ENCODE peak calls at places on chromosomes 5 and 9, in seven cellular contexts. One of them, this sample, is unnamed.

GRCh38 chr9:95910023-95910706 is 34.7 kb downstream of the ERCC6L2 start:
- DNase-seq in Peyer's patch: no peak
- DNase-seq in dorsolateral prefrontal cortex: no peak
- DNase-seq in kidney: no peak
- DNase-seq in stomach: no peak
- DNase-seq in adrenal gland: no peak
- DNase-seq in sigmoid colon: no peak
- DNase-seq in this sample: no peak

GRCh38 chr5:10735569-10736255 is 25.3 kb downstream of the DAP start:
- DNase-seq in Peyer's patch: no peak
- DNase-seq in dorsolateral prefrontal cortex: no peak
- DNase-seq in kidney: no peak
- DNase-seq in stomach: no peak
- DNase-seq in adrenal gland: no peak
- DNase-seq in sigmoid colon: no peak
- DNase-seq in this sample: no peak

GRCh38 chr5:152372875-152373274 is 32.2 kb downstream of the NMUR2 start:
- DNase-seq in Peyer's patch: no peak
- DNase-seq in dorsolateral prefrontal cortex: no peak
- DNase-seq in kidney: no peak
- DNase-seq in stomach: no peak
- DNase-seq in adrenal gland: no peak
- DNase-seq in sigmoid colon: no peak
- DNase-seq in this sample: no peak

GRCh38 chr5:117262607-117263131 is 688.0 kb upstream of the SEMA6A start:
- DNase-seq in Peyer's patch: no peak
- DNase-seq in dorsolateral prefrontal cortex: peak
- DNase-seq in kidney: no peak
- DNase-seq in stomach: no peak
- DNase-seq in adrenal gland: no peak
- DNase-seq in sigmoid colon: no peak
- DNase-seq in this sample: no peak

GRCh38 chr5:102627311-102627710 is 127.8 kb upstream of the PAM start:
- DNase-seq in Peyer's patch: no peak
- DNase-seq in dorsolateral prefrontal cortex: no peak
- DNase-seq in kidney: no peak
- DNase-seq in stomach: no peak
- DNase-seq in adrenal gland: no peak
- DNase-seq in sigmoid colon: no peak
- DNase-seq in this sample: no peak

GRCh38 chr5:38509185-38509584 is 47.3 kb downstream of the LIFR start:
- DNase-seq in Peyer's patch: no peak
- DNase-seq in dorsolateral prefrontal cortex: no peak
- DNase-seq in kidney: no peak
- DNase-seq in stomach: no peak
- DNase-seq in adrenal gland: no peak
- DNase-seq in sigmoid colon: no peak
- DNase-seq in this sample: no peak

GRCh38 chr5:151569132-151570046 is 21.7 kb downstream of the FAT2 start:
- DNase-seq in Peyer's patch: no peak
- DNase-seq in dorsolateral prefrontal cortex: no peak
- DNase-seq in kidney: no peak
- DNase-seq in stomach: no peak
- DNase-seq in adrenal gland: no peak
- DNase-seq in sigmoid colon: no peak
- DNase-seq in this sample: no peak

GRCh38 chr5:14557840-14558239 is 23.8 kb upstream of the OTULINL start:
- DNase-seq in Peyer's patch: no peak
- DNase-seq in dorsolateral prefrontal cortex: no peak
- DNase-seq in kidney: no peak
- DNase-seq in stomach: no peak
- DNase-seq in adrenal gland: no peak
- DNase-seq in sigmoid colon: no peak
- DNase-seq in this sample: peak

GRCh38 chr5:14925326-14925725 is 53.7 kb upstream of the ANKH start:
- DNase-seq in Peyer's patch: no peak
- DNase-seq in dorsolateral prefrontal cortex: no peak
- DNase-seq in kidney: no peak
- DNase-seq in stomach: no peak
- DNase-seq in adrenal gland: no peak
- DNase-seq in sigmoid colon: no peak
- DNase-seq in this sample: no peak

GRCh38 chr5:173645897-173646574 is 29.6 kb upstream of the BOD1 start:
- DNase-seq in Peyer's patch: no peak
- DNase-seq in dorsolateral prefrontal cortex: no peak
- DNase-seq in kidney: peak
- DNase-seq in stomach: no peak
- DNase-seq in adrenal gland: no peak
- DNase-seq in sigmoid colon: no peak
- DNase-seq in this sample: no peak

GRCh38 chr9:86807577-86807976 is 139.7 kb downstream of the GAS1 start:
- DNase-seq in Peyer's patch: no peak
- DNase-seq in dorsolateral prefrontal cortex: peak
- DNase-seq in kidney: no peak
- DNase-seq in stomach: no peak
- DNase-seq in adrenal gland: no peak
- DNase-seq in sigmoid colon: peak
- DNase-seq in this sample: no peak

GRCh38 chr5:14447958-14448881 is 133.4 kb upstream of the OTULINL start:
- DNase-seq in Peyer's patch: no peak
- DNase-seq in dorsolateral prefrontal cortex: no peak
- DNase-seq in kidney: peak
- DNase-seq in stomach: no peak
- DNase-seq in adrenal gland: peak
- DNase-seq in sigmoid colon: no peak
- DNase-seq in this sample: no peak

GRCh38 chr5:10297646-10298204 is 10.0 kb downstream of the CMBL start:
- DNase-seq in Peyer's patch: no peak
- DNase-seq in dorsolateral prefrontal cortex: no peak
- DNase-seq in kidney: no peak
- DNase-seq in stomach: no peak
- DNase-seq in adrenal gland: no peak
- DNase-seq in sigmoid colon: no peak
- DNase-seq in this sample: no peak

GRCh38 chr9:98789765-98790600 is 6.4 kb downstream of the ANKS6 start:
- DNase-seq in Peyer's patch: no peak
- DNase-seq in dorsolateral prefrontal cortex: no peak
- DNase-seq in kidney: no peak
- DNase-seq in stomach: no peak
- DNase-seq in adrenal gland: no peak
- DNase-seq in sigmoid colon: no peak
- DNase-seq in this sample: no peak

GRCh38 chr5:145847499-145848497 is 12.7 kb upstream of the PRELID2 start:
- DNase-seq in Peyer's patch: no peak
- DNase-seq in dorsolateral prefrontal cortex: no peak
- DNase-seq in kidney: no peak
- DNase-seq in stomach: no peak
- DNase-seq in adrenal gland: no peak
- DNase-seq in sigmoid colon: no peak
- DNase-seq in this sample: peak

GRCh38 chr5:110040178-110040577 is 350.5 kb downstream of the MAN2A1 start:
- DNase-seq in Peyer's patch: no peak
- DNase-seq in dorsolateral prefrontal cortex: no peak
- DNase-seq in kidney: no peak
- DNase-seq in stomach: no peak
- DNase-seq in adrenal gland: no peak
- DNase-seq in sigmoid colon: no peak
- DNase-seq in this sample: peak

GRCh38 chr9:115359011-115359780 is 241.2 kb upstream of the TNC start:
- DNase-seq in Peyer's patch: no peak
- DNase-seq in dorsolateral prefrontal cortex: no peak
- DNase-seq in kidney: no peak
- DNase-seq in stomach: no peak
- DNase-seq in adrenal gland: no peak
- DNase-seq in sigmoid colon: no peak
- DNase-seq in this sample: peak

DNA sequence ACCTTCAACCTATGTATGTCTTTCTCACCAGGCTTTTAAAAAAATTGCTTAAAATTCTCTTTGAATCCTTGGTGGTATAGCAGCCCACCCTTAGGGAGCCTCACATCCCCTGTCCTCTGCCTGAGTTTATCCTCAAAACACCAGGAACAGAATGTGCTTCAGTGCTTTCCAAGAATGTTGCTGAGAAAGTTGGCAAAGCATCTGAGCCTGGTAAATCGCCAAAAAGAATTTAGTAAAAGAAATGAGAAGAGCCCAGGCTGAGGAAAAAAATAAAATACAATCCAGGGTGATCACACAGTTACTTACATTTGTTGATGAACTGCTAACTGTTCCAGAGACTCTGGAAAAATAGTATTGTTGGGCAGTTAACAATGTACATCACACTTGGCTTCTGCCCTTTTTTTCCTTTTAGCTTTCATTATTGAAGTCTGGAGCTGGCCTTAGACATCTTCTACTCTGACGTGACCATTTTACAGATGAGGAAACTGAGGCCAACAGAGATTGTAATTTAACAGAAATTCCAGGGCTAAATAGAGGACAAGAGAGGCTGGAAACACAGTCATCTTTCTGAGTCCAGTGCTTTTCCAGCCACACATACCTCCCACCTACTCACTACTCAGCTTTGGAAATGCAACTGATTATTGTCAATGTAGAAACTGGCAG is 86.5 kb upstream of the ALDH1A1 start:
- DNase-seq in Peyer's patch: no peak
- DNase-seq in dorsolateral prefrontal cortex: no peak
- DNase-seq in kidney: no peak
- DNase-seq in stomach: no peak
- DNase-seq in adrenal gland: peak
- DNase-seq in sigmoid colon: peak
- DNase-seq in this sample: no peak
- H3K27ac ChIP-seq in Peyer's patch: peak
- H3K27ac ChIP-seq in dorsolateral prefrontal cortex: no peak
- H3K27ac ChIP-seq in kidney: peak
- H3K27ac ChIP-seq in stomach: peak
- H3K27ac ChIP-seq in adrenal gland: no peak
- H3K27ac ChIP-seq in sigmoid colon: peak
- H3K27ac ChIP-seq in this sample: no peak

GRCh38 chr5:168844566-168845296 is 265.6 kb upstream of the PANK3 start:
- DNase-seq in Peyer's patch: no peak
- DNase-seq in dorsolateral prefrontal cortex: no peak
- DNase-seq in kidney: no peak
- DNase-seq in stomach: no peak
- DNase-seq in adrenal gland: no peak
- DNase-seq in sigmoid colon: no peak
- DNase-seq in this sample: no peak
- H3K27ac ChIP-seq in Peyer's patch: no peak
- H3K27ac ChIP-seq in dorsolateral prefrontal cortex: no peak
- H3K27ac ChIP-seq in kidney: no peak
- H3K27ac ChIP-seq in stomach: no peak
- H3K27ac ChIP-seq in adrenal gland: no peak
- H3K27ac ChIP-seq in sigmoid colon: no peak
- H3K27ac ChIP-seq in this sample: no peak

DNA sequence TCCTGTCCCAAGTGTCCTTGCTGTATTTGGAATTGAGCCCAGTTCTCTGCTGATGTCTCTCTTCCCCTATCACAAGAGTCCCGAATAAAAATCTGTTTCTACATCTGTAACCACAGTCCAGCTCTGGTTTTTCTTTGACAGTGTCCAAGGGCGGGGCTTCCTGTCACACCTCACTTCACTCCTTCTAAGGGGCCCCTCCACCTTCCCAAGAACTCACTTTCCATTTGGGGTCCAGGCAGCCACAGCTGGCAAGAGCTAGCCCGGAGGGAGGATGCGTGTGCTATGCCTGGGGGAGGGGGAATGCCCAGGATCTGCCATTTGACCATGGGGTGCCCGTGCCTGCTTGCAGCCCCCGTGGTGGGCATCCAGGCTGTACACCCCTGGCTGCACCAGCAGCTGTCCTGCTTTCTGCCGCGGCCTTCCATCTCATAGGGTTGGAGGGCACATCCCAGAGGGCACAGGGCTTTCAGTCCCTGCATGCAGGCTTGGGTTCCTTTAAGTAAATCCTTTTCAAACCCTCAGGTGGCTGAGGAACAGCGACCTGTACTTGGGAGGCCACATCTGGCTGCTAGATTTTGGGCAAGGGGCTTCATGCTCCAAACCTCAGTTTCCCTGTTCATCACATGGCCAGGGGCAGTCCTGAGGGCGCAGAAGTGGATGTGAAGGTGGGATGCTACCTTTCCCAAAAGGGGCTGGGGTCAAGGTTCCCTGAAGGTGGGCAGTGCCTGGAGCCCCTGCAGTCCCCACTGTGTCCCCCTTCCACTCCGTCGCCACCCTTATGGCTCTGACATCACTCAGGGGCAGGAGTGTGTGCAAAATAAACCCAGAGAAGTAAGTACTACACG is 2.3 kb upstream of the CARD19 start:
- DNase-seq in Peyer's patch: peak
- DNase-seq in dorsolateral prefrontal cortex: no peak
- DNase-seq in kidney: peak
- DNase-seq in stomach: no peak
- DNase-seq in adrenal gland: peak
- DNase-seq in sigmoid colon: peak
- DNase-seq in this sample: no peak
- H3K27ac ChIP-seq in Peyer's patch: peak
- H3K27ac ChIP-seq in dorsolateral prefrontal cortex: no peak
- H3K27ac ChIP-seq in kidney: peak
- H3K27ac ChIP-seq in stomach: peak
- H3K27ac ChIP-seq in adrenal gland: peak
- H3K27ac ChIP-seq in sigmoid colon: peak
- H3K27ac ChIP-seq in this sample: peak

GRCh38 chr5:122153230-122153629 is 23.9 kb downstream of the ZNF474 start:
- DNase-seq in Peyer's patch: no peak
- DNase-seq in dorsolateral prefrontal cortex: no peak
- DNase-seq in kidney: no peak
- DNase-seq in stomach: no peak
- DNase-seq in adrenal gland: no peak
- DNase-seq in sigmoid colon: no peak
- DNase-seq in this sample: no peak

GRCh38 chr5:122154491-122154890 is 25.1 kb downstream of the ZNF474 start:
- DNase-seq in Peyer's patch: no peak
- DNase-seq in dorsolateral prefrontal cortex: no peak
- DNase-seq in kidney: no peak
- DNase-seq in stomach: no peak
- DNase-seq in adrenal gland: no peak
- DNase-seq in sigmoid colon: no peak
- DNase-seq in this sample: no peak

GRCh38 chr5:122153774-122154173 is 24.4 kb downstream of the ZNF474 start:
- DNase-seq in Peyer's patch: no peak
- DNase-seq in dorsolateral prefrontal cortex: no peak
- DNase-seq in kidney: no peak
- DNase-seq in stomach: no peak
- DNase-seq in adrenal gland: no peak
- DNase-seq in sigmoid colon: no peak
- DNase-seq in this sample: no peak

GRCh38 chr5:122156724-122157325 is 27.5 kb downstream of the ZNF474 start:
- DNase-seq in Peyer's patch: no peak
- DNase-seq in dorsolateral prefrontal cortex: no peak
- DNase-seq in kidney: no peak
- DNase-seq in stomach: no peak
- DNase-seq in adrenal gland: no peak
- DNase-seq in sigmoid colon: no peak
- DNase-seq in this sample: no peak

DNA sequence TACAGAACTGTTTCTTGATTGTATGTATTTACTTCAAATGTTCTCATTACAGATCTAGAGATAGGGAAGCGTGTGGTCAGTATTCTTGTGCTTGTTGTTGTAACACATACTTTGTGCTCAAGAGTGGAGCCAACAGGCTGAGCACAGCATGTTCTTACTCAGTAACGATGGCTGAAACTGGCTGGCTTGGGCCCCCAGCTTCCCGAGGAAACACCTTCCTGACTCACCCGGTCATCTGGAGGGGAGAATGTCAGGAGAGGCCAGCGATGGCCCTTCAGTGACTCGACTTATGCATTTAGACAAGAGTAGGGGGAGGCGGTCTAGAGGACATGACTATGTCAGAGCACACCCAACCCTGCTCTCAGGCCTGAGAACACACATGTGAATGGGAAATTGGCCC is 25.6 kb downstream of the ZNF474 start:
- DNase-seq in Peyer's patch: no peak
- DNase-seq in dorsolateral prefrontal cortex: no peak
- DNase-seq in kidney: no peak
- DNase-seq in stomach: no peak
- DNase-seq in adrenal gland: no peak
- DNase-seq in sigmoid colon: peak
- DNase-seq in this sample: no peak
- H3K27ac ChIP-seq in Peyer's patch: peak
- H3K27ac ChIP-seq in dorsolateral prefrontal cortex: no peak
- H3K27ac ChIP-seq in kidney: no peak
- H3K27ac ChIP-seq in stomach: no peak
- H3K27ac ChIP-seq in adrenal gland: no peak
- H3K27ac ChIP-seq in sigmoid colon: peak
- H3K27ac ChIP-seq in this sample: peak